ENCODE peak calls at places on chromosomes 11 and 22, in four cellular contexts. N is psoas muscle, K is dorsolateral prefrontal cortex, I is stomach. A is an unnamed sample.

GRCh38 chr11:81005595-81005994 is 1564.8 kb upstream of the TENM4 start:
- DNase-seq in K (no peak), N (no peak), I (no peak), A (no peak)

GRCh38 chr11:119306373-119306890 is 10.5 kb downstream of the MCAM start:
- DNase-seq in K (no peak), N (peak), I (no peak), A (no peak)

GRCh38 chr11:130671801-130672700 is 223.6 kb downstream of the ADAMTS15 start:
- DNase-seq in I (peak), N (peak), K (no peak), A (peak)

GRCh38 chr11:96358321-96358720 is 15.3 kb upstream of the MAML2 start:
- DNase-seq in I (no peak), N (no peak), K (no peak), A (no peak)

GRCh38 chr11:36354221-36355003 is 58.3 kb downstream of the PRR5L start:
- DNase-seq in I (no peak), K (no peak), N (no peak), A (no peak)

GRCh38 chr11:96168623-96169022 is 174.4 kb downstream of the MAML2 start:
- DNase-seq in K (no peak), I (no peak), N (peak), A (no peak)

GRCh38 chr11:62792193-62792575 is 378 bp upstream of the TMEM223 start:
- DNase-seq in I (no peak), K (no peak), N (no peak), A (no peak)

GRCh38 chr11:89293966-89294679 is 116.4 kb downstream of the TYR start:
- DNase-seq in I (no peak), K (no peak), N (no peak), A (no peak)

GRCh38 chr11:130480721-130481140 is 32.3 kb downstream of the ADAMTS15 start:
- DNase-seq in K (no peak), N (no peak), I (no peak), A (no peak)

GRCh38 chr11:125200441-125200840 is 35.9 kb downstream of the PKNOX2 start:
- DNase-seq in N (no peak), I (no peak), K (no peak), A (no peak)
- TF ChIP-seq CTCF in N (no peak), I (no peak), K (no peak), A (no peak)

GRCh38 chr22:49962012-49962750 is 1.6 kb downstream of the PIM3 start:
- DNase-seq in I (peak), K (peak), N (peak), A (no peak)

GRCh38 chr22:49964136-49964492 is 3.5 kb downstream of the PIM3 start:
- DNase-seq in K (no peak), I (peak), N (no peak), A (no peak)

GRCh38 chr22:49961601-49962011 is 1.0 kb downstream of the PIM3 start:
- DNase-seq in I (no peak), K (no peak), N (no peak), A (no peak)

GRCh38 chr22:49963647-49964026 is 3.1 kb downstream of the PIM3 start:
- DNase-seq in I (peak), N (no peak), K (no peak), A (no peak)

GRCh38 chr22:49962751-49963646 is 2.4 kb downstream of the PIM3 start:
- DNase-seq in N (peak), I (peak), K (no peak), A (no peak)
- TF ChIP-seq CTCF in N (no peak), I (no peak), K (no peak), A (no peak)

DNA sequence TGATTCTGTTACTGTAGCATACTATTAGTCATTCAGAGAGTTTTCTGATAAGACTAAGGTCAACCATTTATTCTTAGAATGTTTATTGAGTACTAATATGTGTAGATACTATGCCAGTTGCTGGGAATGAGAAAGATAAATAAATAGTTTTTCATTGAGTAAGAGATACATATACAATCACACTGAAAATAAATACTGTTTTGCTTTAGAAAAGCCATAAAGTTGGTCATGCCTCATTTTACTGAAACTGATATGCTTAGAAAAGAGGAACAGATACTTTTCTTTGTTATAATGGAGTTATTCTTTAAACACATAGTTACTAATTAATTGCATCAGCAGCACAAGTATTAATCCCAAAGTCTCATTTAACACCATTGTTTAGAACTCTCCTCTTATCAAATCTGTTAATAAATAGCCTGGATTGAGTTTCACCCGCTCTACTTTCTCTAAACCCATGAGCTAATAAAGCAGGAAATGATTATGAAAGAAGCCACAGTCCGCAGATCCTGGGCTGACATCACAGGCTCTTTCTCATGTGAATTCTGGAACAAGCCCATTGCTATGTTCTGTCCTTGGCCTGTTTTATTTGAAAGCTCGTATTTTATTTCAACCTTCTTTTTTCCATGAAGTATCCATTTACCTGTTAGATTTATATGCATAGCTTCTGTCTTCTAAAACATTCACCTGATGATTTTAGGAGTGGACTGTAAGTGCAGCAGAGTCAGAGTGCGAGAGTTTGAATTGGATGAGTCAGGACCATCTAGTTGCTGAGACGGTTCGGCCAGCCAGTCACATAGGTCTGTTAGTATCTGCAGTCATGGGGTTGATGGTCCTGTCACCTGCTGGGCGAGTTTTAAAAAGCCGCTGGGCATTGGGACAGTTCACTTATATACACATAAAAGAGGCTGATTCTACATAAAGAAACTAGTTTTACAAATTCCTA is 35.5 kb downstream of the PIWIL4 start:
- DNase-seq in N (peak), K (peak), I (peak), A (no peak)
- TF ChIP-seq CTCF in N (peak), K (peak), I (no peak), A (no peak)

DNA sequence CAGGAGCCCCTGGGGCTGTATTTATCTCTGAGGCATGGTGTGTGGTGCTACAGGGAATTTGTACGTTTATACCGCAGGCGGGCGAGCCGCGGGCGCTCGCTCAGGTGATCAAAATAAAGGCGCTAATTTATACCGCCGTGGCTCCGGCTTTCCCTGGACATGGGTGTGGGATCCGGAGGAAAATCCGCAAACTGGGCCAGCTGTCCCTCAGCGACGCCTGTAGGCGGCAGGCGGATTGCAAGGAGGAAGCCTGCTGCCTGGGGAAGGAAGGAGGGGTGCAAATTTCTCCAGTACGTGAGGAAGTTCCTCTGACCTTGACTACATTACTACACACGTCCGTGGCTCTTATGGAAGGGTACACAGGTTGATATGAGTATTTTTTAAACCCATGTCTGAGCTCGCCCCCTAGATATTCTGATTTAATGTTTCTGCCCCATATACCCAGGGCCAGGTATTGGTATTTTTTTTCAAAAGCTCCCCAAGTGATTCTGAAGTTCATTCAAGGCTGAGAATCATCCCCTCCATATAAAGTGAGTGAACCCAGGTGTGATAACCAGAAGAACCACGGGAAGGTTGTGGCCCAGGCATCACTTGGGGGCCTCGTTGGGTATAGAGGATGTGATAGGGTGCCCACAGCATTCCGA is 2.8 kb downstream of the MYOD1 start:
- DNase-seq in I (no peak), K (no peak), N (no peak), A (no peak)
- TF ChIP-seq CTCF in I (no peak), K (peak), N (peak), A (peak)

GRCh38 chr22:19105867-19106802 is 16.1 kb downstream of the DGCR2 start:
- DNase-seq in I (no peak), N (no peak), K (no peak), A (no peak)
- TF ChIP-seq CTCF in I (no peak), N (peak), K (no peak), A (no peak)

GRCh38 chr11:76778874-76779273 is 4.3 kb upstream of the TSKU start:
- DNase-seq in K (no peak), I (no peak), N (no peak), A (no peak)
- TF ChIP-seq CTCF in K (no peak), I (no peak), N (no peak), A (no peak)